ENCODE peak calls at places on chromosomes 11 and 22, in four cellular contexts. One of them, this sample, is unnamed.

GRCh38 chr11:122706689-122707088 is 51.2 kb downstream of the UBASH3B start:
- DNase-seq in HEK293T: no peak
- DNase-seq in K562: no peak
- DNase-seq in HepG2: peak; percentile 77
- DNase-seq in this sample: no peak

GRCh38 chr11:327581-327923 is 6.9 kb upstream of the IFITM3 start:
- DNase-seq in K562: no peak
- DNase-seq in HEK293T: no peak
- DNase-seq in HepG2: no peak
- DNase-seq in this sample: no peak

GRCh38 chr11:43751726-43752125 is 71.2 kb downstream of the HSD17B12 start:
- DNase-seq in K562: no peak
- DNase-seq in HepG2: no peak
- DNase-seq in HEK293T: no peak
- DNase-seq in this sample: no peak

GRCh38 chr11:101428918-101429317 is 154.9 kb downstream of the TRPC6 start:
- DNase-seq in HEK293T: peak; percentile 24
- DNase-seq in K562: no peak
- DNase-seq in HepG2: peak; percentile 7
- DNase-seq in this sample: no peak

GRCh38 chr11:32328392-32328791 is 106.9 kb downstream of the WT1 start:
- DNase-seq in K562: no peak
- DNase-seq in HepG2: no peak
- DNase-seq in HEK293T: no peak
- DNase-seq in this sample: no peak

GRCh38 chr22:44497218-44497903 is 672 bp downstream of the RTL6 start:
- DNase-seq in HepG2: no peak
- DNase-seq in HEK293T: peak; percentile 27
- DNase-seq in K562: peak; percentile 8
- DNase-seq in this sample: peak; percentile 22

GRCh38 chr22:37581534-37581933 is 1.6 kb upstream of the LGALS2 start:
- DNase-seq in HepG2: no peak
- DNase-seq in HEK293T: no peak
- DNase-seq in K562: no peak
- DNase-seq in this sample: no peak

GRCh38 chr11:20873054-20873453 is 203.7 kb downstream of the NELL1 start:
- DNase-seq in K562: peak; percentile 32
- DNase-seq in HEK293T: peak; percentile 46
- DNase-seq in HepG2: peak; percentile 49
- DNase-seq in this sample: peak; percentile 61

GRCh38 chr22:32546480-32546879 is 71.9 kb downstream of the FBXO7 start:
- DNase-seq in HepG2: no peak
- DNase-seq in K562: no peak
- DNase-seq in HEK293T: no peak
- DNase-seq in this sample: no peak

DNA sequence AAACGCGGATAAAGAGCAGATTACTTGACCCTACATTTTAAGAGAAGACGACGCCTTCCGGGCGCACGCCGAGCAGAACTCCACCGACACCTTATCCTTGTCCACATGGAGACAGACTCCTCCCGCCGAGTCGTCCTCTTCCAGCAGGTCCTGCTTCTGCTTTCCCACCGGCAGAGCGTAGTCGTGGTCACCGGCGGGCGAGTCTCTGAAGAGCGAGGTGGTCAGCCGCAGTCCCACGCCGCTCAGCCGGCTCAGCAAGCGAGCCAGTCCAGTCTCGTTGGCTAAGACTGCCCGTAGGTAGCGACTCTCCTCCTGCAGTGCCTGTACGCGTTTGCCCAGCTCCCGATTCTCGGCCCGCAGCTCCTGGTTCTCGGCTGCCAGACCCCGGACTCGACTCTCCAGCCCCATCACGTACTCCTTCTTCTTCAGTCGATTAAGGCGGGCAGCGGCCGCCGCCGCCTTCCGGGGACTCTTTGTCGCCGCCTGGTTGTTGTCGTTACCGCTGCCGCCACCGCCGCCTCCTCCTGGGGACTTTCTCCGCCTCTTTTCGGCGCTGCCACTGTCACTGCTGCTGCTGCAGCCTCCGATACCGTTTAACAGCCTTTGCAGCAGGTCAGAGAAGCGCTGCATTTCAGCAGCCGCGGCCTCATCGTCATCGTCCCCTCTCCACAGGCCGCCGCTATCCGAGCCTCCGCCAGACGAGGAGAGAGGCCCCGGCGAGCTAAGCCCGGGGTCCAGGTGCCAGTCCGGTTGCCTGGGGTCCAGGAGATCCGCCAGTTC is 958 bp downstream of the CREBZF start:
- DNase-seq in HepG2: peak; percentile 50
- DNase-seq in K562: peak; percentile 86
- DNase-seq in HEK293T: peak; percentile 56
- DNase-seq in this sample: peak; percentile 78
- TF ChIP-seq ELF4 in HepG2: no peak
- TF ChIP-seq ELF4 in K562: no peak
- TF ChIP-seq ELF4 in HEK293T: no peak
- TF ChIP-seq ELF4 in this sample: no peak

GRCh38 chr11:27234043-27234668 is 128.9 kb downstream of the CCDC34 start:
- DNase-seq in HEK293T: peak; percentile 57
- DNase-seq in HepG2: peak; percentile 82
- DNase-seq in K562: peak; percentile 33
- DNase-seq in this sample: no peak
- TF ChIP-seq ELF4 in HEK293T: no peak
- TF ChIP-seq ELF4 in HepG2: no peak
- TF ChIP-seq ELF4 in K562: no peak
- TF ChIP-seq ELF4 in this sample: no peak

DNA sequence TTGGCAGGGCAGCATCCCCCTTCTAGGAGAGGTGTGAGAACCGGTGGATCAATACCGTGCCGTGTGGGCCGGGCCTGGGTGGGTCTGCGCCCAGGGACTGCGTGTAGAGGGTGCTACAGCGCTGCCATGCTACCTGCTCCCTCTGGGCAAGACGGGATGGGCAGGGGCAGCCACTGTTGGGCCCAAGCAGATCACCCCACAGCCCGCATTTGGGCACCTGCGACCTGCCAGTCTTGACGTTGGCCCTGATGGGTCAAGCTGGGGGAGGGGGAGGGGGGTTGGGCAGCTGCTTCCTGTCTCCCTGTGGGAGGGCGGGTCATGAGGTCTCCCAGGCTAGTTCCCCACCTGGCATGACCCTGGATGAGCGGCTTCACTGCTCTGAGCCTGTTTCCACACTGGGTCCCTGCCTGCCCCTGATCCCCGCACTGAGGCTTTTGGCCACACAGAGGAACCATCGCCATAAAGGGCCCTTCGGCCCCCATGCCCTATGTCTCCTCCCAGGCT is 2.8 kb upstream of the RPS19BP1 start:
- DNase-seq in HEK293T: no peak
- DNase-seq in HepG2: no peak
- DNase-seq in K562: no peak
- DNase-seq in this sample: peak; percentile 41
- TF ChIP-seq ELF4 in HEK293T: no peak
- TF ChIP-seq ELF4 in HepG2: no peak
- TF ChIP-seq ELF4 in K562: no peak
- TF ChIP-seq ELF4 in this sample: no peak

DNA sequence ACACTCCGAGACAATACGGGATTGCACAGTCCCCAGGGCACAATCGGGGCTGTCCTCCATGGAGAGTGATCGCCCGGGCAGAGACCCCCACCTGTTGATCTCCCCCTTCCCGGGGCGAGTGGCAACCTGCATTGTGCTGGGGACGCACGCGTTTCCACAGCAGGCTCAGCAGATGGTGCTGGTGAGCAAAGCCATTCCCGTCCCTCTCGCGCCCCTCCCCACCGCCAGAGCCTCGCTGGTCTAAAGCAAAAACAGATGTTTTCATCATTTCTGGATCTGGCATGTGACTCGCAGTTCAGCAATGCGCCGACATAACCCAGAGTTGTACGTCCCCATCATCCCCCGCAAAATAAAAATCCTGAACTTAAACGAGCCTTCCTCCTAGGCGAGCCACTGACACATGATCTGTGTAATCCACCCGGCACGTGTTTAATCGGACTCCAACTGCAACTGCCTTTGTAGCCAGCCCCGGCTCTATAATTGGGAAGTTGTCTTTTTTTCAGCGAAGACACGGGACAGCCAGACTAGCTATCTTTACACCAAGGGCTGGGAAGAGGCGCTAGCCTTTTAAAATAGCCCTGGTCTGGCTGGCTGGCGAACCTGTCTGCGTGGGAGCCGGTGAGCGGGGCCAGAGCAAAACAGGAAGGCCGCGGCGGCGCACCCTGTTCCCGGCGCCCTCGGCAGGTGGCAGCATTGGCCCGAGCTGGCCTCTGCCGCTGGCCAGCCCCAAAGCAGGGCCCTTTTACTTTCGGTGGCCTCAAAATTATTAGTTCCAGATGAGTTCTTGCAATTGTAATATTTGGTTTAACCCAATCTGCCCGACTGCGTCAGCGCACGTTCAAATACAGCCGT is 202.9 kb upstream of the SORL1-AS1 start:
- DNase-seq in HepG2: peak; percentile 69
- DNase-seq in K562: peak; percentile 71
- DNase-seq in HEK293T: peak; percentile 85
- DNase-seq in this sample: peak; percentile 83
- TF ChIP-seq ELF4 in HepG2: no peak
- TF ChIP-seq ELF4 in K562: no peak
- TF ChIP-seq ELF4 in HEK293T: no peak
- TF ChIP-seq ELF4 in this sample: peak; percentile 36

GRCh38 chr22:17118342-17118741 is 2.8 kb downstream of the TMEM121B start:
- DNase-seq in HEK293T: no peak
- DNase-seq in K562: no peak
- DNase-seq in HepG2: no peak
- DNase-seq in this sample: no peak
- TF ChIP-seq ELF4 in HEK293T: no peak
- TF ChIP-seq ELF4 in K562: no peak
- TF ChIP-seq ELF4 in HepG2: no peak
- TF ChIP-seq ELF4 in this sample: no peak

GRCh38 chr11:70036971-70037882 is 40.9 kb upstream of the ANO1 start:
- DNase-seq in K562: no peak
- DNase-seq in HEK293T: no peak
- DNase-seq in HepG2: no peak
- DNase-seq in this sample: no peak
- TF ChIP-seq ELF4 in K562: no peak
- TF ChIP-seq ELF4 in HEK293T: no peak
- TF ChIP-seq ELF4 in HepG2: no peak
- TF ChIP-seq ELF4 in this sample: no peak

GRCh38 chr11:83521647-83522596 is 235.8 kb upstream of the CCDC90B start:
- DNase-seq in K562: peak; percentile 2
- DNase-seq in HEK293T: peak; percentile 10
- DNase-seq in HepG2: peak; percentile 15
- DNase-seq in this sample: peak; percentile 38
- TF ChIP-seq ELF4 in K562: no peak
- TF ChIP-seq ELF4 in HEK293T: no peak
- TF ChIP-seq ELF4 in HepG2: no peak
- TF ChIP-seq ELF4 in this sample: no peak

GRCh38 chr11:134463716-134464115 is 51.7 kb upstream of the B3GAT1 start:
- DNase-seq in HEK293T: no peak
- DNase-seq in HepG2: no peak
- DNase-seq in K562: no peak
- DNase-seq in this sample: no peak

GRCh38 chr11:134466909-134467567 is 55.0 kb upstream of the B3GAT1 start:
- DNase-seq in HEK293T: no peak
- DNase-seq in K562: no peak
- DNase-seq in HepG2: peak; percentile 35
- DNase-seq in this sample: no peak

GRCh38 chr11:134464196-134464595 is 52.2 kb upstream of the B3GAT1 start:
- DNase-seq in K562: no peak
- DNase-seq in HEK293T: no peak
- DNase-seq in HepG2: no peak
- DNase-seq in this sample: peak; percentile 55

GRCh38 chr11:134466035-134466908 is 54.2 kb upstream of the B3GAT1 start:
- DNase-seq in HepG2: no peak
- DNase-seq in K562: no peak
- DNase-seq in HEK293T: no peak
- DNase-seq in this sample: peak; percentile 47

GRCh38 chr11:134464981-134465730 is 53.1 kb upstream of the B3GAT1 start:
- DNase-seq in K562: no peak
- DNase-seq in HEK293T: no peak
- DNase-seq in HepG2: no peak
- DNase-seq in this sample: no peak
- TF ChIP-seq ELF4 in K562: no peak
- TF ChIP-seq ELF4 in HEK293T: no peak
- TF ChIP-seq ELF4 in HepG2: no peak
- TF ChIP-seq ELF4 in this sample: no peak

GRCh38 chr22:43126506-43127165 is 16.1 kb downstream of the BIK start:
- DNase-seq in HEK293T: no peak
- DNase-seq in HepG2: peak; percentile 65
- DNase-seq in K562: peak; percentile 21
- DNase-seq in this sample: no peak
- TF ChIP-seq ELF4 in HEK293T: no peak
- TF ChIP-seq ELF4 in HepG2: no peak
- TF ChIP-seq ELF4 in K562: no peak
- TF ChIP-seq ELF4 in this sample: no peak

GRCh38 chr11:65660038-65660437 is 2.7 kb downstream of the RELA start:
- DNase-seq in HepG2: no peak
- DNase-seq in K562: no peak
- DNase-seq in HEK293T: no peak
- DNase-seq in this sample: no peak
- TF ChIP-seq ELF4 in HepG2: no peak
- TF ChIP-seq ELF4 in K562: no peak
- TF ChIP-seq ELF4 in HEK293T: no peak
- TF ChIP-seq ELF4 in this sample: no peak